ENCODE peak calls at places on chromosomes 12 and 14, in six cellular contexts. K is transverse colon, Q is A549, N is GM12878, U is stomach, D is ovary. Y is an unnamed sample.

GRCh38 chr12:57133916-57134315 is 5.6 kb downstream of the LRP1 start:
- DNase-seq in N (no peak), K (peak; percentile 7), D (no peak), Q (no peak), U (no peak), Y (no peak)

GRCh38 chr12:75533239-75533638 is 21.8 kb upstream of the KRR1 start:
- DNase-seq in U (no peak), N (no peak), D (no peak), K (no peak), Q (no peak), Y (no peak)

GRCh38 chr14:99786423-99787051 is 6.7 kb upstream of the EML1 start:
- DNase-seq in U (no peak), K (no peak), Q (no peak), N (no peak), D (no peak), Y (no peak)

GRCh38 chr12:47860279-47860841 is 40.7 kb upstream of the HDAC7 start:
- DNase-seq in K (no peak), N (no peak), D (no peak), U (no peak), Q (no peak), Y (no peak)

GRCh38 chr12:1491983-1492697 is 102.2 kb downstream of the FBXL14 start:
- DNase-seq in Q (no peak), N (no peak), U (no peak), D (no peak), K (no peak), Y (no peak)

GRCh38 chr12:119266963-119267362 is 67.6 kb upstream of the CCDC60 start:
- DNase-seq in U (no peak), D (no peak), N (no peak), Q (no peak), K (no peak), Y (no peak)

GRCh38 chr12:130715996-130716917 is at the start of gene RIMBP2:
- DNase-seq in Q (peak; percentile 44), K (no peak), N (no peak), D (peak; percentile 50), U (peak; percentile 14), Y (no peak)

GRCh38 chr12:41663487-41664258 is 475.6 kb downstream of the PDZRN4 start:
- DNase-seq in N (no peak), Q (peak; percentile 39), U (no peak), D (no peak), K (no peak), Y (no peak)

GRCh38 chr12:60977966-60978365 is 1282.2 kb upstream of the USP15 start:
- DNase-seq in K (no peak), U (no peak), D (no peak), Q (no peak), N (no peak), Y (no peak)

GRCh38 chr12:3200032-3200617 is 122.9 kb downstream of the TSPAN9 start:
- DNase-seq in K (peak; percentile 16), U (peak; percentile 53), D (peak; percentile 72), Q (peak; percentile 40), N (no peak), Y (no peak)

GRCh38 chr14:62436256-62436655 is 609.0 kb downstream of the KCNH5 start:
- DNase-seq in D (no peak), Q (no peak), K (no peak), N (no peak), U (no peak), Y (no peak)

GRCh38 chr14:50225067-50225973 is 6.1 kb downstream of the SOS2 start:
- DNase-seq in K (no peak), D (no peak), N (no peak), U (no peak), Q (no peak), Y (no peak)

GRCh38 chr12:32482226-32482625 is 82.9 kb downstream of the FGD4 start:
- DNase-seq in D (no peak), K (no peak), Q (no peak), N (peak; percentile 12), U (no peak), Y (no peak)

GRCh38 chr12:3667485-3667884 is 85.4 kb downstream of the CRACR2A start:
- DNase-seq in K (no peak), U (no peak), N (no peak), Q (peak; percentile 12), D (no peak), Y (no peak)

GRCh38 chr12:91603060-91603459 is 420.4 kb upstream of the DCN start:
- DNase-seq in Q (no peak), K (no peak), N (no peak), D (no peak), U (no peak), Y (no peak)

GRCh38 chr12:113075137-113075683 is 18.7 kb downstream of the DTX1 start:
- DNase-seq in N (peak; percentile 95), U (no peak), D (no peak), K (peak; percentile 27), Q (no peak), Y (no peak)

GRCh38 chr12:52198454-52199215 is 6.8 kb upstream of the KRT80 start:
- DNase-seq in U (no peak), N (no peak), Q (no peak), K (no peak), D (no peak), Y (no peak)

GRCh38 chr12:30440826-30441602 is 254.7 kb downstream of the IPO8 start:
- DNase-seq in K (no peak), U (no peak), D (no peak), Q (peak; percentile 35), N (no peak), Y (no peak)

GRCh38 chr14:72616294-72616693 is 277.6 kb downstream of the DPF3 start:
- DNase-seq in U (no peak), Q (no peak), N (no peak), D (no peak), K (no peak), Y (no peak)

GRCh38 chr12:83265798-83266197 is 579.1 kb downstream of the TMTC2 start:
- DNase-seq in U (no peak), N (no peak), D (no peak), Q (peak; percentile 2), K (no peak), Y (no peak)

GRCh38 chr14:100708349-100709217 is 18.1 kb upstream of the DLK1 start:
- DNase-seq in U (peak; percentile 54), N (no peak), Q (no peak), K (peak; percentile 56), D (peak; percentile 98), Y (no peak)

GRCh38 chr14:65184032-65184764 is 81.9 kb upstream of the MAX start:
- DNase-seq in D (no peak), K (no peak), U (no peak), N (no peak), Q (peak; percentile 23), Y (no peak)

GRCh38 chr12:12079291-12079690 is 8.6 kb downstream of the BCL2L14 start:
- DNase-seq in Q (no peak), N (no peak), K (no peak), U (no peak), D (no peak), Y (no peak)

GRCh38 chr14:103045387-103045869 is 11.9 kb downstream of the CDC42BPB start:
- DNase-seq in K (no peak), D (no peak), N (peak; percentile 25), U (no peak), Q (no peak), Y (no peak)

GRCh38 chr12:12837025-12837872 is 24.1 kb downstream of the DDX47 start:
- DNase-seq in D (peak; percentile 65), K (peak; percentile 72), U (peak; percentile 36), N (no peak), Q (peak; percentile 81), Y (peak; percentile 29)

GRCh38 chr14:23930742-23931141 is 22.8 kb upstream of the DHRS4 start:
- DNase-seq in N (no peak), Q (no peak), U (no peak), K (no peak), D (no peak), Y (no peak)

GRCh38 chr12:65948320-65949008 is 124.2 kb downstream of the HMGA2 start:
- DNase-seq in Q (peak; percentile 63), N (no peak), K (peak; percentile 26), D (peak; percentile 62), U (peak; percentile 50), Y (no peak)

GRCh38 chr12:133080051-133080618 is 588 bp upstream of the ZNF140 start:
- DNase-seq in K (peak; percentile 98), D (peak; percentile 98), N (peak; percentile 96), Q (peak; percentile 99), U (peak; percentile 97), Y (peak; percentile 98)
- TF ChIP-seq EP300 in K (peak; percentile 4), D (peak; percentile 19), N (no peak), Q (no peak), U (no peak), Y (no peak)

DNA sequence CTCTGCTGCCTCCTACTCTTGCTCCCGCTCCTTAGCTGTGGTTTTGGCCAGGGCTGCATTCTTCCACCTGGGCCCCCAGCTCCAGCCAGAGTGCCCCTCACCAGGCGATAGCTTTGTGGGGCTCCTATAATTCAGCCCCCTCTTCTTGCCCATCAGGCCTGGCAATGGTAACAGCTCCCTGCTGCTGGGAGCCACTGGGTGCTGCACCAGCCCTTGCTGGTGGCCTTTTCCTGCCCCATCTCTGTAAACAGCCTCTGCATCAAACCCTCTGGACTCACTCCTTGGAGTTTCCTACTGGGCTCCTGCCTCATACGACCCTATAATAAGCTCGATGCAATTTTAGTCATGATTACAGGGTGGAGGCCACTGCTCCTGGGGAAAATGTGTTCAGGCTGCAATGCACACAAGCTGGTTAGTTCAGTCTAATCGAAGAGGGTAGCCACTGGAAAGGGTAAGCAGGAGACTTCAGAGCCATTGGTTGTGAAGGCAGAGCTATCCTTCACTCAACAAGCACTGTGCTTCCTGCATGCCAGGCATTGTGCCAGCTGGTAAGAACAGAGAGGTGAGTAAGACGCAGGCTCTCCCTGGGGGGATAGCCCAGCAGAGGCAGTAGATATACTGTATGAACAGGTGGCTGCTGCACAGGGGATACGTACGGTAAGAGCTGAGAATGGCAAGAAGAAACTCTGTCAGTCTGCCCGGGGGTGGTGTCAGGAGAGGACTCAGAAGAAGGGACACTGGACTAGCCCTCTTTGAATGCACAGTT is 24.7 kb downstream of the CLMN start:
- DNase-seq in N (no peak), Q (peak; percentile 38), K (peak; percentile 35), D (no peak), U (peak; percentile 65), Y (no peak)
- TF ChIP-seq CTCF in N (no peak), Q (no peak), K (no peak), D (no peak), U (no peak), Y (no peak)

GRCh38 chr12:124073636-124074035 is 100.6 kb downstream of the ZNF664 start:
- DNase-seq in D (no peak), K (no peak), N (no peak), Q (no peak), U (no peak), Y (no peak)
- H3K27ac ChIP-seq in D (no peak overlapping the region), K (no peak overlapping the region), N (no peak overlapping the region), Q (no peak overlapping the region), U (no peak overlapping the region), Y (no peak overlapping the region)

GRCh38 chr14:44662250-44662891 is 155.3 kb upstream of the FSCB start:
- DNase-seq in U (no peak), D (no peak), N (no peak), K (no peak), Q (no peak), Y (no peak)
- TF ChIP-seq EP300 in U (no peak), D (no peak), N (no peak), K (no peak), Q (no peak), Y (no peak)

Y was measured in upper lobe of left lung.